ENCODE peak calls at places on chromosomes 12 and 14, in five cellular contexts. V is NB4, Z is lower leg skin, I is BJ, J is omental fat pad. A is an unnamed sample.

GRCh38 chr12:107399061-107399460 is 286.5 kb upstream of the PWP1 start:
- DNase-seq in V (no peak), I (no peak), J (no peak), Z (no peak), A (no peak)

GRCh38 chr12:131620520-131620919 is 90.4 kb upstream of the SFSWAP start:
- DNase-seq in V (peak), I (no peak), J (no peak), Z (no peak), A (no peak)

GRCh38 chr14:30375280-30375892 is 183.6 kb upstream of the G2E3 start:
- DNase-seq in Z (peak), J (peak), I (no peak), V (peak), A (no peak)

GRCh38 chr14:103716091-103716801 is 636 bp downstream of the ZFYVE21 start:
- DNase-seq in I (no peak), Z (no peak), V (peak), J (no peak), A (no peak)

GRCh38 chr12:86950043-86950838 is 694.0 kb upstream of the MGAT4C start:
- DNase-seq in I (no peak), V (no peak), J (no peak), Z (no peak), A (no peak)

GRCh38 chr14:58313699-58314098 is 15.3 kb downstream of the ARID4A start:
- DNase-seq in I (no peak), V (no peak), J (no peak), Z (no peak), A (no peak)

GRCh38 chr14:101819251-101819990 is 57.9 kb downstream of the PPP2R5C start:
- DNase-seq in V (no peak), I (no peak), J (no peak), Z (no peak), A (no peak)

GRCh38 chr14:93018401-93018800 is 95.5 kb downstream of the CHGA start:
- DNase-seq in J (no peak), Z (no peak), I (no peak), V (no peak), A (no peak)

GRCh38 chr12:6226002-6226700 is 26.0 kb downstream of the CD9 start:
- DNase-seq in J (no peak), V (peak), I (no peak), Z (no peak), A (no peak)

GRCh38 chr14:26448181-26448855 is 149.5 kb downstream of the NOVA1 start:
- DNase-seq in V (no peak), Z (no peak), J (no peak), I (no peak), A (no peak)

GRCh38 chr12:122855071-122855829 is 20.0 kb downstream of the HIP1R start:
- DNase-seq in V (no peak), I (no peak), J (no peak), Z (no peak), A (no peak)

GRCh38 chr12:62434504-62435336 is 31.9 kb upstream of the MON2 start:
- DNase-seq in Z (no peak), J (no peak), I (no peak), V (peak), A (no peak)

GRCh38 chr14:77065851-77066554 is 32.1 kb upstream of the CIPC start:
- DNase-seq in Z (no peak), J (no peak), V (no peak), I (no peak), A (no peak)

GRCh38 chr12:124605869-124606774 is 38.7 kb upstream of the NCOR2 start:
- DNase-seq in I (no peak), Z (no peak), V (no peak), J (no peak), A (no peak)

GRCh38 chr14:68814376-68815287 is 21.8 kb upstream of the ZFP36L1 start:
- DNase-seq in J (no peak), Z (no peak), I (no peak), V (peak), A (peak)

GRCh38 chr14:100165376-100165775 is 5.9 kb upstream of the DEGS2 start:
- DNase-seq in J (no peak), Z (no peak), V (no peak), I (no peak), A (no peak)

GRCh38 chr12:50185975-50186663 is 18.9 kb upstream of the CERS5 start:
- DNase-seq in I (no peak), V (no peak), Z (peak), J (no peak), A (no peak)

GRCh38 chr14:67270354-67270753 is 29.1 kb downstream of the PALS1 start:
- DNase-seq in I (no peak), Z (no peak), V (no peak), J (no peak), A (no peak)

GRCh38 chr12:1927751-1928351 is 9.4 kb upstream of the CACNA2D4 start:
- DNase-seq in J (no peak), I (no peak), V (no peak), Z (peak), A (peak)

GRCh38 chr12:100963381-100963780 is 168.8 kb downstream of the ANO4 start:
- DNase-seq in Z (no peak), V (no peak), J (no peak), I (no peak), A (no peak)

GRCh38 chr12:83461326-83461985 is 774.8 kb downstream of the TMTC2 start:
- DNase-seq in Z (no peak), J (no peak), I (no peak), V (peak), A (no peak)

GRCh38 chr12:3432176-3432742 is 58.7 kb upstream of the PRMT8 start:
- DNase-seq in I (no peak), J (no peak), Z (peak), V (no peak), A (no peak)

GRCh38 chr12:124006582-124007170 is 33.7 kb downstream of the ZNF664 start:
- DNase-seq in I (no peak), V (no peak), Z (peak), J (no peak), A (no peak)

GRCh38 chr14:100142073-100143040 is 17.1 kb downstream of the DEGS2 start:
- DNase-seq in I (no peak), V (no peak), J (no peak), Z (no peak), A (no peak)

GRCh38 chr14:102930753-102931579 is 8.5 kb downstream of the AMN start:
- DNase-seq in I (no peak), J (no peak), V (peak), Z (no peak), A (no peak)

GRCh38 chr14:34913619-34914018 is 38.5 kb upstream of the BAZ1A start:
- DNase-seq in Z (no peak), V (no peak), J (no peak), I (no peak), A (no peak)

GRCh38 chr12:22935090-22935489 is 310.1 kb downstream of the ETNK1 start:
- DNase-seq in J (no peak), I (no peak), Z (no peak), V (peak), A (no peak)

GRCh38 chr14:100854435-100854834 is 28.5 kb downstream of the MEG3 start:
- DNase-seq in V (no peak), I (no peak), J (no peak), Z (no peak), A (no peak)

DNA sequence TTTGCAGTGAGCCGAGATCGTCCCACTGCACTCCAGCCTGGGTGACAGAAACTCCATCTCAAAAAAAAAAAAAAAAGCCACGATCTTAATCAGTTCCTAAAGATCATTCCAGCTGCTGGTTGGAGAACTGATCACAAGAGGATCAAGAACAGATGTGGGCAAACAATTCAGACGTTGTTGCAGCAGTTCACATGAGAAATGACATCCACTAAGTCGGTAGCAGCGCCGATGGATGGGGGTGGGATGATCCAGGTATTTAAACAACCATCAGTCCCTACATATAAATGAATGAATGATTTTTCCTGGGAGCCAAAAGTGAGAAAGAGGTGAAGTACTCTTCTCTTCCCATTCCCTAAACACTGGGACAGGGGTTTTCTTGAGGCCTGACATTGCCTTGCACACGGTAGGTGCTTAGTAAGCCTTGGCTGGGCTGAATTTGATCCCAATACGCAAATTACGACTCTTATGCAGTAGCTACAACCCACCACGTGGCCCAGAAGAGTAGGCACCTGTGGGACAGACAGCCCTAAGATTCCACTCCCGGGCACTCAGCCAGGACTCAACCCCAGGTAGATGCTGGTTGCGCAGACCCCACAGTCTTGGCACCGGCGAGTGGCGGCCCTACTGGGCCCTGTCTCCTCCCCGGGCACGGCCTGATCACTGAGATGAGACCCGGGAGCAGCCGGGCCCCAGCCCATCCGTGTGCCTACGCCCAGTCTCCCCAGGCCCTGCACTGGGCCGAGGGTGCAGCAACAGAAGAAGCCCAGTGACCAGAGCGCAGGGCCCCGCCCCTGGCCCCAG is 565 bp downstream of the SPRYD3 start:
- DNase-seq in J (no peak), V (no peak), Z (no peak), I (no peak), A (no peak)
- TF ChIP-seq CTCF in J (no peak), V (no peak), Z (no peak), I (no peak), A (peak)

GRCh38 chr14:105203057-105203494 is 22.0 kb upstream of the NUDT14 start:
- DNase-seq in V (peak), J (peak), Z (peak), I (no peak), A (peak)

GRCh38 chr14:105200074-105200473 is 19.0 kb upstream of the NUDT14 start:
- DNase-seq in V (no peak), J (no peak), I (no peak), Z (no peak), A (no peak)

GRCh38 chr14:105201928-105202513 is 20.9 kb upstream of the NUDT14 start:
- DNase-seq in V (peak), J (no peak), I (no peak), Z (no peak), A (no peak)

GRCh38 chr14:105200641-105201040 is 19.5 kb upstream of the NUDT14 start:
- DNase-seq in J (no peak), V (no peak), Z (no peak), I (no peak), A (no peak)

DNA sequence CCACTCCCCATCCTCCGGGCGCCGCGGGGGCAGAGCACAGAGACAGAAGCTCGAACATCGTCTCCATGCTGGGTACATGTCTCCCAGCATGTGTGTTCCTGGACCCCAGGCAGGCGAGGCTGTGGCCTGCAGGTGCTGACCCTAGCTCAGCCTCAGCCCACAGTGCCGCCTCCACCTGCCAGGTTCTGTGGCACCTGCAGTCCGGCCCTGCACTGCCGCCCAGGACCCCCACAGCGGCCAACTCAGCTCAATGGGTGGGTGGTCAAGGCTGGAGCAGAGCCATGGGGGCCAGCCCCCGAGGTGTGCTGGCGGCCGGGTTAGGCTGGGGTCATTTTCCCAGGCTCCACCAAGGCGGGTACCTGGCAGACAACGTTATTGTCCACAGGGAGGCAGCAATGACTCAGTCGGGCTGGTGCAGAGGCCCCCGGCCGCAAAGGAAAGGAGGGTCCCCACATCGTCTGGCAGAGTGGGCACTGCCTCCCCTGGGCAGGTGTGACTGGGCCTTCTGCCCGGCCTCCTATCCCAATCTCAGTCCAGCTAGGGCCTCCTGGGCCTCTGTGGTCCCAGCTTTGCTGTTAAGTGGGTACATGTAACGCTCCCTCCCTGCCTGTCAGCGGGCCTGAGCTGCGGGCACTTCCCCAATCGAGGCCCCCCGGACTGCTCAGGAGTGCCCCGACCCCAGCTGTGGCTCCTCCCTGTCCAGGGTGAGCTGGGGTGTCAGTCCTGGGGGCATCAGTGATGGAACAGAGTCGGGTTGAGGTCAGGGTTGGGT is 20.2 kb upstream of the NUDT14 start:
- DNase-seq in J (no peak), Z (no peak), I (no peak), V (no peak), A (no peak)
- TF ChIP-seq CTCF in J (no peak), Z (no peak), I (peak), V (peak), A (peak)

DNA sequence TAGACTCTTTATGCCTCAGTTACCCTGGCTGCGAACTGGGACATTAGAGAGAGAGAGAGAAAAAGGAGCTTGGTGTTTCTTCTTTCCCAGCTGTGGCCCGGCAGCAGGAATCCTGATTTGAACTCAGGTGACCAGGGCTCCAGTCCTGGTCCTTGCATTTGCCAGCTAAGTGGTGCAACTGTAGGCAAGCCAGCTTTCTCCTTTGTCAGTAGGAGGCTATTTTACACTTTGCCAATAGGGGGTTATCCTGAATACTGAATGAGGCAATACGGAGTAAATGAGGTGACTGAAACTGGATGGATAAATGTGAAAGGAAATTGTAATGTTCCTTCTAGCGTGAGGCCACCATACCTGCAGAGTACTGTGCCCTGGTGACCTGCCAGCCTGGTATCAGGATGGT is 27.8 kb downstream of the KCNA5 start:
- DNase-seq in I (no peak), Z (no peak), V (no peak), J (no peak), A (no peak)
- TF ChIP-seq CTCF in I (no peak), Z (no peak), V (no peak), J (no peak), A (no peak)

GRCh38 chr14:37565550-37565949 is 29.5 kb downstream of the FOXA1 start:
- DNase-seq in V (no peak), J (no peak), Z (no peak), I (no peak), A (no peak)
- TF ChIP-seq CTCF in V (no peak), J (no peak), Z (no peak), I (peak), A (peak)

GRCh38 chr12:53214221-53214620 is 7.2 kb upstream of the ITGB7 start:
- DNase-seq in J (no peak), I (no peak), Z (no peak), V (no peak), A (no peak)

GRCh38 chr12:53212931-53213330 is 5.9 kb upstream of the ITGB7 start:
- DNase-seq in I (no peak), V (no peak), J (no peak), Z (no peak), A (no peak)

GRCh38 chr12:53210843-53211242 is 3.8 kb upstream of the ITGB7 start:
- DNase-seq in Z (no peak), I (no peak), J (no peak), V (no peak), A (no peak)

GRCh38 chr12:53213348-53213747 is 6.3 kb upstream of the ITGB7 start:
- DNase-seq in J (peak), I (no peak), V (peak), Z (peak), A (peak)

DNA sequence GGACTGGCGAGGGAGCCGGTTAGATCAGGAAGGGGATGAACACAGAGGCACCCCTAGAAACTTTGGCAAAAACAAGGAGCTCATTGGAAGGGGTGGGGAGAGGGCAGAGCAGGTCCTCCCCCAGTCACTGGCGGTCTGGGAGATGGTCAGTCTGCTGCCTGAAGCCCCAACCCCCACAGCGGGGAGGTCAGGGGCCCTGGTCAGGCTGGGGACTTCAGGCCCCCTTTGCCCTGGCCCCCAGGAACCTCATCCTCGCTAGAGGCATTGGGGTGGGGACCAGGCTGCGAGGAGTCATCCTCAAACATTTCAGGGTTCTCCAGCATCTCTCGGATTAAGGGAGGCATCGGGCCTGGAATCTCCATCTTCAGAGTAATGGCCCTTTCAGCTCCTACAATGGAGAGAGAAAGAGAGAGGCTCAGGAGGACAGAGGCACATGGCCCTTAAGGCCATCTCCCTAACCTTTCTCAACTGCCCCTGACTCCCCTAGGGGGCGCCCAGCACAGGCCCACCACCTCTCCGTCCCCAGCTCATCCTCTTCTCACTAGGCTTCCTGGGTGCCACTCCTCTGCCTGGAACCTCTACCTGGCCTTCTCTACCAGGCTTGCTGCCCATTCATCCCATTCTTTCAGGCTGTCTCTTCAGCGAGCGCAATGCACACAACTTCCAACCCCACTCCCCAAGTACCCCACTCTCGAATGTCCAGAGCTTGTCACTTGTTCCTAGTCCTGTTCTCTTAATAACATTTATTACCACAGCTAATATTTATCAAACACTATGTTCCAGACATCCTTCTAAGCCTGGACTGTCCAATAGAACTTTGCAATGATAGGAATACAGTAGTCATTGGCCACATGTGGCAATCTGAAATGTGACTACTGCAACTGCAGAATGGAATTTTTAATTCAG is 4.7 kb upstream of the ITGB7 start:
- DNase-seq in J (no peak), Z (no peak), I (no peak), V (peak), A (no peak)
- TF ChIP-seq CTCF in J (no peak), Z (no peak), I (peak), V (peak), A (peak)

GRCh38 chr12:109394891-109395290 is 47.2 kb downstream of the MYO1H start:
- DNase-seq in V (no peak), I (no peak), Z (no peak), J (no peak), A (no peak)

GRCh38 chr12:109389146-109389545 is 41.4 kb downstream of the MYO1H start:
- DNase-seq in V (peak), Z (no peak), J (no peak), I (no peak), A (no peak)

GRCh38 chr12:109388167-109388563 is 40.5 kb downstream of the MYO1H start:
- DNase-seq in J (no peak), Z (no peak), I (no peak), V (no peak), A (no peak)

DNA sequence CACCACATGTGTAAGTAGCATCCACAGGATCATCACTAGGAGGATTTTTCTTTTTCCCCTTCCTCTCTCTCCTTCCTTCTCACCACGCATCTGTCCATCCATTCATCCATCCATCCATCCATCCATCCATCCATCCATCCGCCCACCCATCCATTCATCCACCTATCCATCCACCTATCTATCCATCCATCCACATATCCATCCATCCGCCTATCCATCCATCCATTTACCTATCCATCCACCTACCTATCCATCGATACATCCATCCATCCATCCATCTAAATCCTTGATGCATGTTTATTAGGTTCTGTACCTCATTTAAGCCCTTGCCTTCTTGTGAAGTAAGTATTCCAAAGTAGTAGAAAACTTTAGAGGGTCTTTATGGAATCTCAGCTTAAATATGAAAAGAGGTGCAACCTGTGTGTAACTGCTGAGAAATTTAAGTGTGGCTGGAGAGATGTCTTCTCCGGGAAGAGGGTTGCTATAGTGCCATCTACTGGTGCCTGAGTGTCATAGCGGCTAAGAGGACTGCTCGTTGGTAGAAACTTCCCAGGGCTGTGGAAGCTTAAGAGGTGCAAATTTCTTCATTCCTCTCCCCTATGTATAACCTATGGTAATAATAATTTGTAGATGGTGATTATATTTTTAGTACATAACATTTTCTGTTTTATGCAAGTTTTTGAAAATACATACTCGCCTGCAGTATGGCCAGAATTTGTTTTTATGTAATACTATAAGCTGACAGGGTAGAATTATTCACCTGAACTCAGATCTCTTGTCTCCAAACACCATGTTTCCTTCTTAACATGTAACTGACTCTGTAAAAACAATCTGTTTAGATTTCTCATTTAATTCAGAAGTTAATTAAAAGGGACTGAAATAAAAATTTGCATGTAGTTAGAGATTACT is 46.0 kb downstream of the MYO1H start:
- DNase-seq in J (no peak), Z (no peak), V (peak), I (no peak), A (no peak)
- TF ChIP-seq CTCF in J (no peak), Z (no peak), V (peak), I (peak), A (peak)

GRCh38 chr14:79727900-79728299 is 483.4 kb downstream of the DIO2 start:
- DNase-seq in I (no peak), J (no peak), Z (no peak), V (no peak), A (no peak)
- TF ChIP-seq CTCF in I (no peak), J (no peak), Z (no peak), V (no peak), A (no peak)